ENCODE peak calls at places on chromosomes 5 and 9, in six cellular contexts. W is NCI-H1694 treated with DMSO at 0.1 percent for 48 hours, Q is amniotic stem cell, T is Right ventricle myocardium superior, R is neural progenitor cell, J is SK-N-DZ. S is an unnamed sample.

GRCh38 chr5:127838661-127839060 is 135.5 kb downstream of the CCDC192 start:
- DNase-seq in W (no peak), Q (no peak), T (no peak), R (peak), J (no peak), S (no peak)

GRCh38 chr5:138573949-138574670 is 1.1 kb downstream of the HSPA9 start:
- DNase-seq in W (no peak), Q (no peak), T (no peak), R (no peak), J (no peak), S (no peak)

GRCh38 chr5:74517700-74518099 is 122.8 kb downstream of the ENC1 start:
- DNase-seq in W (no peak), Q (peak), T (no peak), R (no peak), J (no peak), S (no peak)

GRCh38 chr5:90161399-90161798 is 248.2 kb downstream of the CETN3 start:
- DNase-seq in W (no peak), Q (no peak), T (peak), R (peak), J (no peak), S (peak)

GRCh38 chr5:124156408-124157027 is 589.9 kb downstream of the ZNF608 start:
- DNase-seq in W (no peak), Q (no peak), T (no peak), R (no peak), J (no peak), S (no peak)

GRCh38 chr5:180072556-180072955 is 997 bp upstream of the RNF130 start:
- DNase-seq in W (no peak), Q (no peak), T (no peak), R (no peak), J (peak), S (no peak)

GRCh38 chr9:83957029-83957513 is 22.9 kb downstream of the HNRNPK start:
- DNase-seq in W (no peak), Q (no peak), T (no peak), R (no peak), J (no peak), S (no peak)

GRCh38 chr5:109759304-109759703 is 69.6 kb downstream of the MAN2A1 start:
- DNase-seq in W (no peak), Q (no peak), T (no peak), R (no peak), J (no peak), S (no peak)

GRCh38 chr5:15463231-15463630 is 36.7 kb upstream of the FBXL7 start:
- DNase-seq in W (peak), Q (no peak), T (no peak), R (peak), J (peak), S (peak)

GRCh38 chr9:95733687-95734659 is 141.5 kb upstream of the ERCC6L2 start:
- DNase-seq in W (no peak), Q (no peak), T (no peak), R (no peak), J (no peak), S (no peak)

S was measured in BE2C.